ENCODE peak calls at places on chromosome 4, in five cellular contexts. S is GM12865; Y is stimulated activated CD4-positive, alpha-beta T cell treated with anti-CD3 and anti-CD28 coated beads, Interleukin-12 subunit alpha, Interleukin-12 subunit beta, amount 100 ng/mL, for 48 hours; R is nucleus accumbens; J is KG1. H is an unnamed sample.

GRCh38 chr4:110735691-110736090 is 112.8 kb upstream of the PITX2 start:
- DNase-seq in S (no peak), Y (no peak), R (no peak), J (no peak), H (no peak)

GRCh38 chr4:72366601-72367000 is 202.4 kb downstream of the ADAMTS3 start:
- DNase-seq in S (no peak), Y (no peak), R (no peak), J (no peak), H (no peak)

GRCh38 chr4:53916431-53916889 is 147.9 kb downstream of the CHIC2 start:
- DNase-seq in S (no peak), Y (no peak), R (no peak), J (no peak), H (no peak)

GRCh38 chr4:3340703-3341088 is 47.9 kb downstream of the RGS12 start:
- DNase-seq in S (no peak), Y (no peak), R (no peak), J (no peak), H (no peak)

GRCh38 chr4:66430856-66431255 is 760.6 kb upstream of the EPHA5 start:
- DNase-seq in S (no peak), Y (no peak), R (no peak), J (no peak), H (no peak)

GRCh38 chr4:173119818-173120217 is 48.8 kb upstream of the GALNT7 start:
- DNase-seq in S (no peak), Y (no peak), R (no peak), J (no peak), H (no peak)

GRCh38 chr4:129353490-129353889 is 257.5 kb downstream of the C4orf33 start:
- DNase-seq in S (peak), Y (no peak), R (no peak), J (no peak), H (no peak)

GRCh38 chr4:3388461-3389185 is 53.1 kb upstream of the HGFAC start:
- DNase-seq in S (peak), Y (no peak), R (no peak), J (peak), H (no peak)

GRCh38 chr4:174828845-174829701 is at the start of gene GLRA3:
- DNase-seq in S (peak), Y (no peak), R (peak), J (no peak), H (no peak)

GRCh38 chr4:159103406-159104131 is 690 bp downstream of the RAPGEF2 start:
- DNase-seq in S (peak), Y (peak), R (peak), J (no peak), H (no peak)

GRCh38 chr4:115121351-115122043 is 8.1 kb upstream of the NDST4 start:
- DNase-seq in S (no peak), Y (no peak), R (no peak), J (no peak), H (no peak)